ENCODE peak calls at places on chromosomes 4 and X, in ten cellular contexts. One of them, this sample, is unnamed.
A peak's percentile ranks its signal among the peaks of the same experiment; 100 is the strongest.

GRCh38 chrX:17738002-17738713 is 865 bp downstream of the SCML1 start:
- DNase-seq in NCI-H460: peak; percentile 5
- DNase-seq in mucosa of gallbladder: no peak
- DNase-seq in cardiac fibroblast: peak; percentile 14
- DNase-seq in stimulated activated CD4-positive, alpha-beta T cell treated with anti-CD3 and anti-CD28 coated beads, Interleukin-12 subunit alpha, Interleukin-12 subunit beta, amount 100 ng/mL, for 4 hours: peak; percentile 9
- DNase-seq in naive thymus-derived CD8-positive, alpha-beta T cell: no peak
- DNase-seq in left ventricle myocardium inferior: peak; percentile 24
- DNase-seq in left colon: peak; percentile 53
- DNase-seq in NCI-H2029: peak; percentile 36
- DNase-seq in mammary epithelial cell: peak; percentile 51
- DNase-seq in this sample: peak; percentile 56

GRCh38 chrX:70439016-70439415 is 5.6 kb upstream of the DLG3 start:
- DNase-seq in left ventricle myocardium inferior: no peak
- DNase-seq in left colon: no peak
- DNase-seq in naive thymus-derived CD8-positive, alpha-beta T cell: no peak
- DNase-seq in NCI-H460: no peak
- DNase-seq in NCI-H2029: no peak
- DNase-seq in mammary epithelial cell: no peak
- DNase-seq in cardiac fibroblast: peak; percentile 13
- DNase-seq in mucosa of gallbladder: no peak
- DNase-seq in stimulated activated CD4-positive, alpha-beta T cell treated with anti-CD3 and anti-CD28 coated beads, Interleukin-12 subunit alpha, Interleukin-12 subunit beta, amount 100 ng/mL, for 4 hours: no peak
- DNase-seq in this sample: no peak

GRCh38 chr4:111628437-111628836 is 516.8 kb upstream of the FAM241A start:
- DNase-seq in mammary epithelial cell: no peak
- DNase-seq in left ventricle myocardium inferior: no peak
- DNase-seq in naive thymus-derived CD8-positive, alpha-beta T cell: no peak
- DNase-seq in NCI-H2029: no peak
- DNase-seq in stimulated activated CD4-positive, alpha-beta T cell treated with anti-CD3 and anti-CD28 coated beads, Interleukin-12 subunit alpha, Interleukin-12 subunit beta, amount 100 ng/mL, for 4 hours: no peak
- DNase-seq in left colon: no peak
- DNase-seq in NCI-H460: no peak
- DNase-seq in mucosa of gallbladder: no peak
- DNase-seq in cardiac fibroblast: no peak
- DNase-seq in this sample: no peak

GRCh38 chr4:70153937-70154336 is at the start of gene PRR27:
- DNase-seq in left ventricle myocardium inferior: no peak
- DNase-seq in naive thymus-derived CD8-positive, alpha-beta T cell: no peak
- DNase-seq in left colon: no peak
- DNase-seq in mammary epithelial cell: no peak
- DNase-seq in NCI-H2029: no peak
- DNase-seq in mucosa of gallbladder: no peak
- DNase-seq in cardiac fibroblast: no peak
- DNase-seq in stimulated activated CD4-positive, alpha-beta T cell treated with anti-CD3 and anti-CD28 coated beads, Interleukin-12 subunit alpha, Interleukin-12 subunit beta, amount 100 ng/mL, for 4 hours: no peak
- DNase-seq in NCI-H460: no peak
- DNase-seq in this sample: no peak

GRCh38 chr4:41258783-41259182 is 2.1 kb downstream of the UCHL1 start:
- DNase-seq in NCI-H460: peak; percentile 64
- DNase-seq in left ventricle myocardium inferior: no peak
- DNase-seq in NCI-H2029: peak; percentile 28
- DNase-seq in mucosa of gallbladder: peak; percentile 23
- DNase-seq in stimulated activated CD4-positive, alpha-beta T cell treated with anti-CD3 and anti-CD28 coated beads, Interleukin-12 subunit alpha, Interleukin-12 subunit beta, amount 100 ng/mL, for 4 hours: no peak
- DNase-seq in naive thymus-derived CD8-positive, alpha-beta T cell: no peak
- DNase-seq in left colon: no peak
- DNase-seq in cardiac fibroblast: peak; percentile 74
- DNase-seq in mammary epithelial cell: peak; percentile 38
- DNase-seq in this sample: no peak

GRCh38 chr4:77728420-77728819 is 90.7 kb downstream of the CNOT6L start:
- DNase-seq in left ventricle myocardium inferior: no peak
- DNase-seq in stimulated activated CD4-positive, alpha-beta T cell treated with anti-CD3 and anti-CD28 coated beads, Interleukin-12 subunit alpha, Interleukin-12 subunit beta, amount 100 ng/mL, for 4 hours: no peak
- DNase-seq in mammary epithelial cell: no peak
- DNase-seq in NCI-H460: no peak
- DNase-seq in NCI-H2029: no peak
- DNase-seq in naive thymus-derived CD8-positive, alpha-beta T cell: no peak
- DNase-seq in cardiac fibroblast: no peak
- DNase-seq in left colon: no peak
- DNase-seq in mucosa of gallbladder: no peak
- DNase-seq in this sample: no peak

GRCh38 chr4:42454755-42455154 is 57.5 kb downstream of the SHISA3 start:
- DNase-seq in NCI-H2029: no peak
- DNase-seq in left ventricle myocardium inferior: no peak
- DNase-seq in mammary epithelial cell: no peak
- DNase-seq in mucosa of gallbladder: no peak
- DNase-seq in cardiac fibroblast: no peak
- DNase-seq in naive thymus-derived CD8-positive, alpha-beta T cell: no peak
- DNase-seq in stimulated activated CD4-positive, alpha-beta T cell treated with anti-CD3 and anti-CD28 coated beads, Interleukin-12 subunit alpha, Interleukin-12 subunit beta, amount 100 ng/mL, for 4 hours: no peak
- DNase-seq in NCI-H460: no peak
- DNase-seq in left colon: no peak
- DNase-seq in this sample: no peak

GRCh38 chr4:181676546-181676945 is 566.7 kb upstream of the TENM3 start:
- DNase-seq in cardiac fibroblast: no peak
- DNase-seq in NCI-H460: no peak
- DNase-seq in left ventricle myocardium inferior: no peak
- DNase-seq in mucosa of gallbladder: no peak
- DNase-seq in stimulated activated CD4-positive, alpha-beta T cell treated with anti-CD3 and anti-CD28 coated beads, Interleukin-12 subunit alpha, Interleukin-12 subunit beta, amount 100 ng/mL, for 4 hours: no peak
- DNase-seq in mammary epithelial cell: peak; percentile 22
- DNase-seq in left colon: no peak
- DNase-seq in naive thymus-derived CD8-positive, alpha-beta T cell: no peak
- DNase-seq in NCI-H2029: no peak
- DNase-seq in this sample: no peak

GRCh38 chr4:42398448-42399355 is 1.4 kb downstream of the SHISA3 start:
- DNase-seq in stimulated activated CD4-positive, alpha-beta T cell treated with anti-CD3 and anti-CD28 coated beads, Interleukin-12 subunit alpha, Interleukin-12 subunit beta, amount 100 ng/mL, for 4 hours: no peak
- DNase-seq in left ventricle myocardium inferior: peak; percentile 22
- DNase-seq in naive thymus-derived CD8-positive, alpha-beta T cell: no peak
- DNase-seq in left colon: no peak
- DNase-seq in mammary epithelial cell: no peak
- DNase-seq in mucosa of gallbladder: no peak
- DNase-seq in NCI-H2029: no peak
- DNase-seq in cardiac fibroblast: no peak
- DNase-seq in NCI-H460: no peak
- DNase-seq in this sample: no peak

GRCh38 chr4:127143460-127144190 is 489.1 kb upstream of the INTU start:
- DNase-seq in mammary epithelial cell: no peak
- DNase-seq in NCI-H460: no peak
- DNase-seq in cardiac fibroblast: peak; percentile 71
- DNase-seq in stimulated activated CD4-positive, alpha-beta T cell treated with anti-CD3 and anti-CD28 coated beads, Interleukin-12 subunit alpha, Interleukin-12 subunit beta, amount 100 ng/mL, for 4 hours: no peak
- DNase-seq in NCI-H2029: no peak
- DNase-seq in naive thymus-derived CD8-positive, alpha-beta T cell: no peak
- DNase-seq in mucosa of gallbladder: no peak
- DNase-seq in left ventricle myocardium inferior: no peak
- DNase-seq in left colon: no peak
- DNase-seq in this sample: no peak

GRCh38 chr4:4502694-4503311 is 39.0 kb downstream of the STX18 start:
- DNase-seq in left ventricle myocardium inferior: no peak
- DNase-seq in stimulated activated CD4-positive, alpha-beta T cell treated with anti-CD3 and anti-CD28 coated beads, Interleukin-12 subunit alpha, Interleukin-12 subunit beta, amount 100 ng/mL, for 4 hours: peak; percentile 2
- DNase-seq in naive thymus-derived CD8-positive, alpha-beta T cell: peak; percentile 12
- DNase-seq in NCI-H460: no peak
- DNase-seq in mammary epithelial cell: no peak
- DNase-seq in NCI-H2029: no peak
- DNase-seq in cardiac fibroblast: peak; percentile 51
- DNase-seq in mucosa of gallbladder: no peak
- DNase-seq in left colon: no peak
- DNase-seq in this sample: no peak

GRCh38 chr4:155025762-155026457 is 182.5 kb upstream of the NPY2R start:
- DNase-seq in cardiac fibroblast: peak; percentile 77
- DNase-seq in left ventricle myocardium inferior: peak; percentile 27
- DNase-seq in NCI-H2029: no peak
- DNase-seq in mucosa of gallbladder: peak; percentile 32
- DNase-seq in mammary epithelial cell: peak; percentile 36
- DNase-seq in NCI-H460: peak; percentile 52
- DNase-seq in stimulated activated CD4-positive, alpha-beta T cell treated with anti-CD3 and anti-CD28 coated beads, Interleukin-12 subunit alpha, Interleukin-12 subunit beta, amount 100 ng/mL, for 4 hours: no peak
- DNase-seq in left colon: peak; percentile 75
- DNase-seq in naive thymus-derived CD8-positive, alpha-beta T cell: no peak
- DNase-seq in this sample: peak; percentile 47

GRCh38 chr4:142282870-142283431 is 563.1 kb downstream of the INPP4B start:
- DNase-seq in left ventricle myocardium inferior: no peak
- DNase-seq in mucosa of gallbladder: no peak
- DNase-seq in left colon: no peak
- DNase-seq in cardiac fibroblast: no peak
- DNase-seq in NCI-H460: no peak
- DNase-seq in naive thymus-derived CD8-positive, alpha-beta T cell: peak; percentile 20
- DNase-seq in stimulated activated CD4-positive, alpha-beta T cell treated with anti-CD3 and anti-CD28 coated beads, Interleukin-12 subunit alpha, Interleukin-12 subunit beta, amount 100 ng/mL, for 4 hours: no peak
- DNase-seq in NCI-H2029: no peak
- DNase-seq in mammary epithelial cell: no peak
- DNase-seq in this sample: no peak

GRCh38 chr4:153169811-153170210 is 34.4 kb upstream of the TRIM2 start:
- DNase-seq in naive thymus-derived CD8-positive, alpha-beta T cell: no peak
- DNase-seq in left ventricle myocardium inferior: no peak
- DNase-seq in mucosa of gallbladder: no peak
- DNase-seq in left colon: no peak
- DNase-seq in cardiac fibroblast: no peak
- DNase-seq in NCI-H460: no peak
- DNase-seq in stimulated activated CD4-positive, alpha-beta T cell treated with anti-CD3 and anti-CD28 coated beads, Interleukin-12 subunit alpha, Interleukin-12 subunit beta, amount 100 ng/mL, for 4 hours: no peak
- DNase-seq in NCI-H2029: no peak
- DNase-seq in mammary epithelial cell: no peak
- DNase-seq in this sample: no peak

GRCh38 chr4:153023692-153024394 is 87.7 kb downstream of the FHDC1 start:
- DNase-seq in naive thymus-derived CD8-positive, alpha-beta T cell: no peak
- DNase-seq in cardiac fibroblast: no peak
- DNase-seq in mucosa of gallbladder: no peak
- DNase-seq in stimulated activated CD4-positive, alpha-beta T cell treated with anti-CD3 and anti-CD28 coated beads, Interleukin-12 subunit alpha, Interleukin-12 subunit beta, amount 100 ng/mL, for 4 hours: no peak
- DNase-seq in left ventricle myocardium inferior: no peak
- DNase-seq in NCI-H460: no peak
- DNase-seq in NCI-H2029: peak; percentile 63
- DNase-seq in left colon: peak; percentile 31
- DNase-seq in mammary epithelial cell: peak; percentile 92
- DNase-seq in this sample: no peak